ENCODE peak calls at places on chromosomes 11 and 22, in ten cellular contexts. W is GM23248; H is tibial nerve; G is AG04450; V is neural progenitor cell; I is CD8-positive, alpha-beta memory T cell; M is effector memory CD4-positive, alpha-beta T cell; Q is upper lobe of right lung; C is MM.1S; U is left ventricle myocardium inferior. R is an unnamed sample. For H3K27me3, the result is how much of the 10 kb centered on the place peaks cover.

GRCh38 chr11:102495161-102496042 is 35.1 kb downstream of the MMP7 start:
- DNase-seq in V (peak), U (no peak), W (peak), Q (no peak), M (peak), H (no peak), I (no peak), G (peak), C (peak), R (no peak)

GRCh38 chr11:79546366-79546765 is 105.5 kb upstream of the TENM4 start:
- DNase-seq in H (no peak), W (no peak), Q (no peak), G (no peak), I (no peak), V (no peak), M (no peak), C (no peak), U (no peak), R (no peak)

GRCh38 chr22:19988331-19988808 is 28.3 kb downstream of the ARVCF start:
- DNase-seq in U (no peak), G (no peak), W (no peak), H (no peak), I (no peak), V (no peak), M (no peak), C (no peak), Q (no peak), R (no peak)

GRCh38 chr22:22087854-22088657 is 105.5 kb upstream of the TOP3B start:
- DNase-seq in I (no peak), V (no peak), Q (no peak), W (no peak), H (no peak), U (no peak), C (no peak), M (no peak), G (no peak), R (no peak)

GRCh38 chr11:117597083-117597482 is 199.9 kb downstream of the DSCAML1 start:
- DNase-seq in Q (peak), M (no peak), H (no peak), W (peak), U (peak), G (no peak), V (peak), C (peak), I (peak), R (no peak)

GRCh38 chr11:313304-313786 is 495 bp upstream of the IFITM1 start:
- DNase-seq in H (no peak), G (no peak), I (no peak), W (peak), U (no peak), C (no peak), V (no peak), Q (no peak), M (no peak), R (no peak)

GRCh38 chr22:33971561-33971961 is 51.3 kb upstream of the LARGE1 start:
- DNase-seq in C (no peak), Q (no peak), W (peak), H (peak), M (no peak), U (no peak), G (no peak), V (peak), I (no peak), R (no peak)

GRCh38 chr22:32175751-32176644 is 16.9 kb upstream of the C22orf42 start:
- DNase-seq in V (peak), H (no peak), C (no peak), Q (no peak), M (no peak), U (no peak), I (no peak), W (no peak), G (no peak), R (no peak)

GRCh38 chr11:133903056-133903455 is 53.7 kb downstream of the IGSF9B start:
- DNase-seq in C (no peak), I (no peak), M (no peak), G (no peak), U (no peak), Q (no peak), H (no peak), W (no peak), V (no peak), R (peak)

DNA sequence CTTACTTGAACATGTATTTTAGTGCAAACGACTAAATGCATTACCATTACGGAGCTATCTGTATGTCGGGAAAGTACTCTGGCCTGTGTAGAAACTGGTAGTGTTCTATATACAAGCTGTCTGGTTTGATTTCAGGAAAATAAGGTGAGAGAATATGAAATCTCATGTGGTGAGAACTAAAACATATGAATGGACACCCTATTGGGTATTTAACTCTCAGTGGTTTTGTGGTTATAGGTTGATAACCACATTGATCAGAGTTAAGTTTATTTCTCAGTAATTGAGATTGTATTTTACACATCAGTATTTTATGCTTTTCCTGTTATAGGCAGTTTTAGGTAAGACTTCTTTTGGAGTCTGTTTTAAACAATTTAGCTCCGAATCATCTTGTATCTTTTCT is 10.4 kb downstream of the ANO5 start:
- DNase-seq in I (no peak), U (no peak), Q (no peak), G (no peak), W (no peak), V (no peak), C (no peak), H (no peak), M (no peak), R (no peak)
- H3K27me3 ChIP-seq in I (under half), U (under half), Q (under half), G (under half), W (under half), V (under half), C (under half), H (under half), M (under half), R (under half)

DNA sequence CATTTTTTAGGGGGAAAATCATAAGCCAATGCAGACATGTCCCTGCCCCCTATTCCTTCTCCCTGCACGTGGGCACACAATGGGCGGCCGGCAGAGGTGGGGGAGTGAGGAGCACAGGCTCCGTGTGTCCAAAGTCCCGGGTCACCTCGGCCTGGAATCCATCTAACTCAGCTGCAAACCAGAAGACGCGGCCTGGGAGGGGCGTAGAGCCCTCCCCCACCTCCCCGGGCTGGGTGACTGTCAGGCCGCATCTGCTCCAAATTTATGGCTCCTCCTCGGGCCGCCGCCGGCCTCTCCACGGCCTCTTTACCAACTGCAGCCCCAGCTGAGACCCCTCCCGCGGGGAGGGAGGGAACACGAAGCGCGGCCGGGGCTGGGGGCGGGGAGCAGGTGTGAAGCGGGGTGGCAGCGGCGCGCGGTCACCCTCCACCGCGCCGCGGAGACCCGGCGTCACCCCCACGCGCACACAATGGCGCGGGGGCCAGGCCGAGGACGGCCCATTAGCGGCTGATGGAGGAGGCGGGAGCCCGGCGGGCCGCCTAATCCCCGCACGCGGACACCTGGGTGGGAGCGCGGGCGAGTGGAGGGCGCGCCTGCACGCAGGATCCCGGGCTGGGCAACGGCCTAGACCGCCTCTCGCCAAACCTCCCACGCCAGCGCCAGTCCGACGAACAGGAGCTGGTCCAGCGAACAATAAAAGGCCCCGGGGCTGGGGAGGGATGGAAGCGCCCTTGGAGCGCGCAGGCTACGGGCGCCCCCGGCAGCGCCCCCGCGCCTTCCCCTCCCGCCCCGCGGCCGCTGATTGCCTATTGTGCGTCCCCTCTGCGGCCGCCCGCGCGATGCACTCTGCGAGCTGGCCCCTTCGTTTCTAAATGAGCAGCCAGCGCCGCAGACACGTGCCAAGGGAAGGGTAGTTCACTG is 25.9 kb upstream of the ROBO3 start:
- DNase-seq in V (peak), I (no peak), U (no peak), M (no peak), C (no peak), W (peak), Q (no peak), H (no peak), G (no peak), R (no peak)
- H3K4me3 ChIP-seq in V (peak), I (no peak), U (peak), M (peak), C (peak), W (peak), Q (peak), H (peak), G (peak), R (peak)

GRCh38 chr11:20110908-20111669 is 49.2 kb downstream of the DBX1 start:
- DNase-seq in V (peak), U (no peak), M (no peak), G (no peak), W (peak), Q (no peak), H (no peak), I (no peak), C (peak), R (no peak)

GRCh38 chr11:20114588-20114987 is 45.7 kb downstream of the DBX1 start:
- DNase-seq in C (no peak), W (peak), H (no peak), M (no peak), G (no peak), Q (no peak), V (no peak), U (no peak), I (no peak), R (no peak)

GRCh38 chr11:20113147-20113435 is 47.2 kb downstream of the DBX1 start:
- DNase-seq in C (no peak), I (no peak), M (no peak), V (no peak), G (no peak), U (no peak), W (no peak), H (no peak), Q (no peak), R (no peak)

GRCh38 chr11:20111871-20112270 is 48.4 kb downstream of the DBX1 start:
- DNase-seq in Q (no peak), V (no peak), C (no peak), G (no peak), M (no peak), H (no peak), I (no peak), U (no peak), W (peak), R (no peak)

DNA sequence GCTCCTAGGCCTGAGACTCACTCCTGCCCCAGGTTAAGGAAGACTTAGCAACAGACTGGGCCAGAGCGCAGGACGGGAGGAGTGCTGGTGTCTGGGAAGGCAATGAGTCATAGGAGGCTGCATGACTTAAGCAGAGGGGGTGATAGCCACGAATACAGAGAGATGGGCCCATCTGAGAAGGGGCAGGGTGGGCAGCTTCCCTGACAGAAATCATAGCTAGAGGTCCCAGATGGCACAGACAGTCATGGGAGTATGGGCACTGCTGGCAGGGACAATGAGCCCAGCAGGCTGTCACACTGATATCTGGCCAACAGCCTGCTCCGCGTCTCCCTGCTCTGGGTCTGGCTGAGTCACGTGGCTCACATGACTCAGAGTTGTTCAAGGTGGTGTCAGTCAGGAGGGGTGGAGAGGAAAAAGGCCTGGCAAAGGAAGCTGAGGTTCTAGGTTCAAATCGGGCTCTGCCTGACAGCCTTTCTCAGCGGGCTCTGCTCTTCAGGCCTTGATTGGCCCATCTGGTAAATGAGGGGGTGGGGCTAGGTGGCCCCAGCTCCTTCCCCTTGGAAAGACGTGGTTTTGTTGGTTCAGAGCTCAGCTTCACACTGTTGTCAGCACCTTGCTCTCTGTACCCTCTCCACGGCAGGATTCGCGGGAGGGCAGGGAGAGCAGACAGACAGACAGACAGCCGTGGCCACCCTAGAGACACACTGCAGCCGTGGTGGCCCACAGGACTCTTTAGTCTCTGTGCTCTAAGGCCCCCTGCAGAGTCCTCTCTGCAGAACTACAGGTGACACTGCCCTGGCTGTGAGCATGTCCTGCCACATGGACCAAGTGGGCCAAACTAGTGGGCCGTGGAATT is 47.8 kb downstream of the DBX1 start:
- DNase-seq in M (no peak), H (no peak), I (no peak), V (no peak), G (peak), U (peak), C (no peak), W (peak), Q (peak), R (peak)
- H3K27ac ChIP-seq in M (no peak), H (peak), I (no peak), V (no peak), G (peak), U (peak), C (no peak), W (peak), Q (peak), R (peak)

GRCh38 chr11:2931416-2931746 is 2.2 kb upstream of the PHLDA2 start:
- DNase-seq in I (no peak), C (no peak), M (no peak), Q (no peak), G (no peak), V (no peak), U (no peak), W (no peak), H (no peak), R (no peak)

GRCh38 chr11:2933376-2934056 is 4.3 kb upstream of the PHLDA2 start:
- DNase-seq in V (no peak), M (peak), G (peak), H (peak), I (no peak), U (peak), Q (peak), W (peak), C (peak), R (peak)

GRCh38 chr11:2930705-2931415 is 1.6 kb upstream of the PHLDA2 start:
- DNase-seq in C (peak), H (no peak), V (peak), W (peak), U (peak), G (no peak), M (no peak), I (no peak), Q (peak), R (peak)

GRCh38 chr11:2932850-2933251 is 3.6 kb upstream of the PHLDA2 start:
- DNase-seq in Q (peak), W (peak), H (no peak), C (no peak), V (no peak), U (no peak), G (no peak), M (no peak), I (no peak), R (peak)

GRCh38 chr11:2931771-2932738 is 2.8 kb upstream of the PHLDA2 start:
- DNase-seq in C (no peak), H (no peak), W (no peak), G (no peak), U (no peak), I (no peak), V (no peak), M (no peak), Q (peak), R (peak)
- H3K27me3 ChIP-seq in C (under half), H (under half), W (under half), G (under half), U (half or more), I (under half), V (half or more), M (under half), Q (under half), R (under half)

R was measured in aorta.